ENCODE peak calls at places on chromosomes 12 and 14, in ten cellular contexts. One of them, this sample, is unnamed.
A peak's percentile ranks its signal among the peaks of the same experiment; 100 is the strongest.

GRCh38 chr12:163406-163986 is 50.5 kb downstream of the SLC6A12 start:
- DNase-seq in cardiac fibroblast: no peak
- DNase-seq in WERI-Rb-1: no peak
- DNase-seq in left lung: no peak
- DNase-seq in D721Med: no peak
- DNase-seq in upper lobe of right lung: no peak
- DNase-seq in A549: no peak
- DNase-seq in dorsolateral prefrontal cortex: no peak
- DNase-seq in hepatocyte: no peak
- DNase-seq in lower leg skin: no peak
- DNase-seq in this sample: no peak

GRCh38 chr12:116160196-116160595 is 117.3 kb downstream of the MED13L start:
- DNase-seq in cardiac fibroblast: no peak
- DNase-seq in WERI-Rb-1: no peak
- DNase-seq in left lung: no peak
- DNase-seq in D721Med: no peak
- DNase-seq in upper lobe of right lung: no peak
- DNase-seq in A549: peak; percentile 43
- DNase-seq in dorsolateral prefrontal cortex: no peak
- DNase-seq in hepatocyte: no peak
- DNase-seq in lower leg skin: no peak
- DNase-seq in this sample: no peak

GRCh38 chr14:77681196-77682157 is 26.3 kb downstream of the ALKBH1 start:
- DNase-seq in cardiac fibroblast: peak; percentile 11
- DNase-seq in WERI-Rb-1: no peak
- DNase-seq in left lung: no peak
- DNase-seq in D721Med: no peak
- DNase-seq in upper lobe of right lung: no peak
- DNase-seq in A549: no peak
- DNase-seq in dorsolateral prefrontal cortex: no peak
- DNase-seq in hepatocyte: peak; percentile 50
- DNase-seq in lower leg skin: no peak
- DNase-seq in this sample: no peak

GRCh38 chr12:59595557-59596231 is at the start of gene SLC16A7:
- DNase-seq in cardiac fibroblast: peak; percentile 95
- DNase-seq in WERI-Rb-1: peak; percentile 52
- DNase-seq in left lung: peak; percentile 90
- DNase-seq in D721Med: no peak
- DNase-seq in upper lobe of right lung: peak; percentile 94
- DNase-seq in A549: peak; percentile 7
- DNase-seq in dorsolateral prefrontal cortex: peak; percentile 88
- DNase-seq in hepatocyte: peak; percentile 93
- DNase-seq in lower leg skin: peak; percentile 97
- DNase-seq in this sample: peak; percentile 84

GRCh38 chr12:93982847-93983315 is 165.5 kb upstream of the PLXNC1 start:
- DNase-seq in cardiac fibroblast: peak; percentile 64
- DNase-seq in WERI-Rb-1: peak; percentile 28
- DNase-seq in left lung: no peak
- DNase-seq in D721Med: no peak
- DNase-seq in upper lobe of right lung: no peak
- DNase-seq in A549: no peak
- DNase-seq in dorsolateral prefrontal cortex: peak; percentile 50
- DNase-seq in hepatocyte: peak; percentile 48
- DNase-seq in lower leg skin: no peak
- DNase-seq in this sample: no peak

GRCh38 chr14:105393151-105393550 is 5.2 kb upstream of the TEX22 start:
- DNase-seq in cardiac fibroblast: no peak
- DNase-seq in WERI-Rb-1: no peak
- DNase-seq in left lung: peak; percentile 27
- DNase-seq in D721Med: no peak
- DNase-seq in upper lobe of right lung: no peak
- DNase-seq in A549: no peak
- DNase-seq in dorsolateral prefrontal cortex: no peak
- DNase-seq in hepatocyte: no peak
- DNase-seq in lower leg skin: no peak
- DNase-seq in this sample: no peak

GRCh38 chr12:6612652-6613014 is 5.5 kb upstream of the CHD4 start:
- DNase-seq in cardiac fibroblast: no peak
- DNase-seq in WERI-Rb-1: no peak
- DNase-seq in left lung: no peak
- DNase-seq in D721Med: no peak
- DNase-seq in upper lobe of right lung: no peak
- DNase-seq in A549: no peak
- DNase-seq in dorsolateral prefrontal cortex: no peak
- DNase-seq in hepatocyte: no peak
- DNase-seq in lower leg skin: no peak
- DNase-seq in this sample: no peak

GRCh38 chr12:116381744-116382455 is 104.4 kb upstream of the MED13L start:
- DNase-seq in cardiac fibroblast: peak; percentile 94
- DNase-seq in WERI-Rb-1: peak; percentile 40
- DNase-seq in left lung: no peak
- DNase-seq in D721Med: no peak
- DNase-seq in upper lobe of right lung: no peak
- DNase-seq in A549: peak; percentile 87
- DNase-seq in dorsolateral prefrontal cortex: no peak
- DNase-seq in hepatocyte: peak; percentile 62
- DNase-seq in lower leg skin: no peak
- DNase-seq in this sample: no peak

GRCh38 chr14:61870163-61870562 is 107.9 kb downstream of the SNAPC1 start:
- DNase-seq in cardiac fibroblast: no peak
- DNase-seq in WERI-Rb-1: no peak
- DNase-seq in left lung: no peak
- DNase-seq in D721Med: no peak
- DNase-seq in upper lobe of right lung: no peak
- DNase-seq in A549: no peak
- DNase-seq in dorsolateral prefrontal cortex: no peak
- DNase-seq in hepatocyte: no peak
- DNase-seq in lower leg skin: no peak
- DNase-seq in this sample: no peak

GRCh38 chr12:99455350-99456037 is 192.1 kb upstream of the GARIN6 start:
- DNase-seq in cardiac fibroblast: peak; percentile 8
- DNase-seq in WERI-Rb-1: no peak
- DNase-seq in left lung: no peak
- DNase-seq in D721Med: no peak
- DNase-seq in upper lobe of right lung: no peak
- DNase-seq in A549: peak; percentile 6
- DNase-seq in dorsolateral prefrontal cortex: no peak
- DNase-seq in hepatocyte: no peak
- DNase-seq in lower leg skin: no peak
- DNase-seq in this sample: no peak

GRCh38 chr12:6273209-6273928 is 37.1 kb upstream of the PLEKHG6 start:
- DNase-seq in cardiac fibroblast: no peak
- DNase-seq in WERI-Rb-1: no peak
- DNase-seq in left lung: no peak
- DNase-seq in D721Med: no peak
- DNase-seq in upper lobe of right lung: no peak
- DNase-seq in A549: no peak
- DNase-seq in dorsolateral prefrontal cortex: no peak
- DNase-seq in hepatocyte: no peak
- DNase-seq in lower leg skin: no peak
- DNase-seq in this sample: peak; percentile 7

GRCh38 chr14:83006071-83006670 is 1472.5 kb upstream of the SEL1L start:
- DNase-seq in cardiac fibroblast: no peak
- DNase-seq in WERI-Rb-1: peak; percentile 48
- DNase-seq in left lung: peak; percentile 60
- DNase-seq in D721Med: no peak
- DNase-seq in upper lobe of right lung: no peak
- DNase-seq in A549: no peak
- DNase-seq in dorsolateral prefrontal cortex: no peak
- DNase-seq in hepatocyte: peak; percentile 8
- DNase-seq in lower leg skin: no peak
- DNase-seq in this sample: no peak

GRCh38 chr12:46825526-46826414 is at the start of gene SLC38A4:
- DNase-seq in cardiac fibroblast: peak; percentile 53
- DNase-seq in WERI-Rb-1: no peak
- DNase-seq in left lung: no peak
- DNase-seq in D721Med: no peak
- DNase-seq in upper lobe of right lung: no peak
- DNase-seq in A549: no peak
- DNase-seq in dorsolateral prefrontal cortex: no peak
- DNase-seq in hepatocyte: peak; percentile 66
- DNase-seq in lower leg skin: no peak
- DNase-seq in this sample: no peak

GRCh38 chr12:119718141-119718540 is 50.2 kb downstream of the PRKAB1 start:
- DNase-seq in cardiac fibroblast: no peak
- DNase-seq in WERI-Rb-1: no peak
- DNase-seq in left lung: no peak
- DNase-seq in D721Med: no peak
- DNase-seq in upper lobe of right lung: no peak
- DNase-seq in A549: no peak
- DNase-seq in dorsolateral prefrontal cortex: no peak
- DNase-seq in hepatocyte: no peak
- DNase-seq in lower leg skin: peak; percentile 54
- DNase-seq in this sample: no peak

GRCh38 chr12:11675952-11676505 is 26.6 kb downstream of the ETV6 start:
- DNase-seq in cardiac fibroblast: no peak
- DNase-seq in WERI-Rb-1: no peak
- DNase-seq in left lung: no peak
- DNase-seq in D721Med: no peak
- DNase-seq in upper lobe of right lung: no peak
- DNase-seq in A549: no peak
- DNase-seq in dorsolateral prefrontal cortex: peak; percentile 36
- DNase-seq in hepatocyte: no peak
- DNase-seq in lower leg skin: no peak
- DNase-seq in this sample: no peak

GRCh38 chr14:67480011-67480410 is 8.5 kb downstream of the TMEM229B start:
- DNase-seq in cardiac fibroblast: no peak
- DNase-seq in WERI-Rb-1: peak; percentile 47
- DNase-seq in left lung: no peak
- DNase-seq in D721Med: no peak
- DNase-seq in upper lobe of right lung: no peak
- DNase-seq in A549: no peak
- DNase-seq in dorsolateral prefrontal cortex: no peak
- DNase-seq in hepatocyte: no peak
- DNase-seq in lower leg skin: no peak
- DNase-seq in this sample: no peak

DNA sequence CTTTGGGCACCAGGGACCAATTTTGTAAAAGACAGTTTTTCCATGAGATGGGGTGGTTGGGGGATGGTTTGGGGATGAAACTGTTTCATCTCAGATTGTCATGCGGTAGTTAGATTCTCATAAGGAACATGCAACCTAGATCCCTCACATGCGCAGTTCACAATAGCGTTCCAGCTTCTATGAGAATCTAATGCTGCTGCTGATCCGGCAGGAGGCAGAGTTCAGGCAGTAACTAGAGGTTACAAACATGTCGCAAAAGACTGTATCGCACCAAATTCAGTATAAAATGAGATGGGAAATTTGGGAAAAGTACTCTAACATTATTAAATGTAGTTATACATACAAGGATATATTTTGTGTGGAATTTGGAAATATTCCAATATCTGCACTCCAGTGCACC is 213.2 kb upstream of the LRFN5 start:
- DNase-seq in cardiac fibroblast: no peak
- DNase-seq in WERI-Rb-1: no peak
- DNase-seq in left lung: no peak
- DNase-seq in D721Med: no peak
- DNase-seq in upper lobe of right lung: no peak
- DNase-seq in A549: no peak
- DNase-seq in dorsolateral prefrontal cortex: no peak
- DNase-seq in hepatocyte: no peak
- DNase-seq in lower leg skin: no peak
- DNase-seq in this sample: no peak
- TF ChIP-seq CTCF in cardiac fibroblast: no peak
- TF ChIP-seq CTCF in WERI-Rb-1: no peak
- TF ChIP-seq CTCF in left lung: no peak
- TF ChIP-seq CTCF in D721Med: no peak
- TF ChIP-seq CTCF in upper lobe of right lung: no peak
- TF ChIP-seq CTCF in A549: no peak
- TF ChIP-seq CTCF in dorsolateral prefrontal cortex: no peak
- TF ChIP-seq CTCF in hepatocyte: no peak
- TF ChIP-seq CTCF in lower leg skin: no peak
- TF ChIP-seq CTCF in this sample: no peak

DNA sequence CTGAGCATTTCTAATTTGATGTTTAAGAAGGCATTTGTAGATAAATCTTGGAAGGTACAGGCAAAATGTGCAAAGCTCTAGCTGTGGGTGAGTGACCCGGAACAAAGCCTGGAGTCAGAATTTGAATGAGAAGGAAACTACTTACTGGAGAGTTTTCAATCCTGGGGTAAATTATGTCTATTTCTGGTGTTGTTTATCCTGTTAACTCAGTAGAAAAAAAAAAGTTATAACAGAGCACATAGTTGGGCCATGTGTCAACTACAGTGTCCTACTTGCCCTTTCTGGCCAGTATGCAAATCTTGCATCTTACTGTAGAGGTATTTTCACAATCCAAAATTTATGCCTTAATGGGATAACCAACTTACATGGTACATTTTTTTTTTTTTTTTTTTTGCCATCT is 182.3 kb downstream of the SYNE2 start:
- DNase-seq in cardiac fibroblast: no peak
- DNase-seq in WERI-Rb-1: no peak
- DNase-seq in left lung: no peak
- DNase-seq in D721Med: no peak
- DNase-seq in upper lobe of right lung: no peak
- DNase-seq in A549: no peak
- DNase-seq in dorsolateral prefrontal cortex: no peak
- DNase-seq in hepatocyte: no peak
- DNase-seq in lower leg skin: no peak
- DNase-seq in this sample: no peak
- TF ChIP-seq CTCF in cardiac fibroblast: no peak
- TF ChIP-seq CTCF in WERI-Rb-1: no peak
- TF ChIP-seq CTCF in left lung: no peak
- TF ChIP-seq CTCF in D721Med: no peak
- TF ChIP-seq CTCF in upper lobe of right lung: no peak
- TF ChIP-seq CTCF in A549: no peak
- TF ChIP-seq CTCF in dorsolateral prefrontal cortex: no peak
- TF ChIP-seq CTCF in hepatocyte: no peak
- TF ChIP-seq CTCF in lower leg skin: no peak
- TF ChIP-seq CTCF in this sample: no peak

GRCh38 chr12:68414988-68415387 is 82.8 kb upstream of the MDM1 start:
- DNase-seq in cardiac fibroblast: no peak
- DNase-seq in WERI-Rb-1: no peak
- DNase-seq in left lung: no peak
- DNase-seq in D721Med: no peak
- DNase-seq in upper lobe of right lung: no peak
- DNase-seq in A549: no peak
- DNase-seq in dorsolateral prefrontal cortex: no peak
- DNase-seq in hepatocyte: no peak
- DNase-seq in lower leg skin: no peak
- DNase-seq in this sample: peak; percentile 14
- TF ChIP-seq CTCF in cardiac fibroblast: no peak
- TF ChIP-seq CTCF in WERI-Rb-1: no peak
- TF ChIP-seq CTCF in left lung: no peak
- TF ChIP-seq CTCF in D721Med: no peak
- TF ChIP-seq CTCF in upper lobe of right lung: no peak
- TF ChIP-seq CTCF in A549: no peak
- TF ChIP-seq CTCF in dorsolateral prefrontal cortex: no peak
- TF ChIP-seq CTCF in hepatocyte: no peak
- TF ChIP-seq CTCF in lower leg skin: no peak
- TF ChIP-seq CTCF in this sample: no peak

DNA sequence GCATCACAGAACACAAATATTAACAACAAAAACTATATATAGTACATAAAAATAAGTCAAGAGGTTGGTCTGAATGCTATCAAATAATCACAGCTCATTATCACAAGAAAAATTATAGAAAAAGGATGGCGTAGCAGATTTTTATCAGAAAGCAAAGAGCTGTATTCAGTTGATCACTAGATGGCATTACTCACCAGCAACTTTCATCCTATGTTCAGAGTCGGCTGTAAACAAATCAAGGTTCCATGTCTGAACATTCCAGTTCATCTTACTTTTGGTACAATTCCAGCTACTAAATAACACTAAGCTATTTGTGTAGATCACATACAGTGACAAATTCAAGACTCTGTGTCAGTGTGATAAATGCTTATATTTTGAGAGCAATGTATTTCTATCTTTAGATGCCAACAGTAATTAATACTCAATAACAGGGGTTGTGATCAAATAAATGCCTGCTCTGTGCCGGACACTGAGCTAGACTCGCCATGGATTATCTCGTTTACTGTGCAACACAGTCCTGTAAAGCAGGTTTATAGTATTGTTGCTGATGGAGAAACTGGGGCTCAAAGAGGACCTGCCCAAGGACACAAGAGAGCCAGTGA is 30.1 kb downstream of the NRDE2 start:
- DNase-seq in cardiac fibroblast: peak; percentile 80
- DNase-seq in WERI-Rb-1: no peak
- DNase-seq in left lung: no peak
- DNase-seq in D721Med: no peak
- DNase-seq in upper lobe of right lung: no peak
- DNase-seq in A549: peak; percentile 38
- DNase-seq in dorsolateral prefrontal cortex: no peak
- DNase-seq in hepatocyte: peak; percentile 62
- DNase-seq in lower leg skin: no peak
- DNase-seq in this sample: peak; percentile 34
- TF ChIP-seq CTCF in cardiac fibroblast: peak; percentile 38
- TF ChIP-seq CTCF in WERI-Rb-1: peak; percentile 53
- TF ChIP-seq CTCF in left lung: no peak
- TF ChIP-seq CTCF in D721Med: peak; percentile 70
- TF ChIP-seq CTCF in upper lobe of right lung: peak; percentile 59
- TF ChIP-seq CTCF in A549: peak; percentile 66
- TF ChIP-seq CTCF in dorsolateral prefrontal cortex: peak; percentile 75
- TF ChIP-seq CTCF in hepatocyte: peak; percentile 77
- TF ChIP-seq CTCF in lower leg skin: no peak
- TF ChIP-seq CTCF in this sample: no peak

This sample was measured in GM20000.